ENCODE peak calls at places on chromosome 12, in four cellular contexts. C is fibroblast of mammary gland, B is tibial artery, H is heart left ventricle. E is an unnamed sample.

GRCh38 chr12:85866929-85867776 is 6.9 kb upstream of the NTS start:
- DNase-seq in H (no peak), B (no peak), C (peak; percentile 72), E (no peak)

GRCh38 chr12:54549774-54550451 is 512 bp downstream of the PDE1B start:
- DNase-seq in H (no peak), B (no peak), C (peak; percentile 40), E (no peak)

GRCh38 chr12:109477185-109477962 is at the start of the genes KCTD10 and UBE3B:
- DNase-seq in C (peak; percentile 88), H (peak; percentile 93), B (peak; percentile 92), E (peak; percentile 89)

GRCh38 chr12:89918172-89918880 is 209.7 kb upstream of the ATP2B1 start:
- DNase-seq in C (no peak), H (no peak), B (no peak), E (no peak)

GRCh38 chr12:54160050-54160449 is 28.7 kb downstream of the SMUG1 start:
- DNase-seq in C (no peak), H (no peak), B (no peak), E (no peak)

GRCh38 chr12:39145175-39145999 is 240.0 kb upstream of the CPNE8 start:
- DNase-seq in C (peak; percentile 26), H (peak; percentile 43), B (no peak), E (peak; percentile 71)

GRCh38 chr12:19439059-19440018 is at the start of gene AEBP2:
- DNase-seq in H (peak; percentile 97), C (peak; percentile 92), B (peak; percentile 97), E (peak; percentile 86)

GRCh38 chr12:129959889-129960288 is 56.1 kb upstream of the TMEM132D start:
- DNase-seq in B (no peak), H (no peak), C (no peak), E (no peak)

GRCh38 chr12:121189887-121190155 is 20.1 kb upstream of the P2RX4 start:
- DNase-seq in H (no peak), B (no peak), C (no peak), E (no peak)

GRCh38 chr12:121424632-121424992 is 24.7 kb downstream of the RNF34 start:
- DNase-seq in C (no peak), H (no peak), B (no peak), E (no peak)

GRCh38 chr12:123519151-123520001 is 14.1 kb downstream of the RILPL1 start:
- DNase-seq in B (peak; percentile 77), C (peak; percentile 35), H (peak; percentile 86), E (no peak)

GRCh38 chr12:75437564-75437963 is 43.0 kb upstream of the GLIPR1 start:
- DNase-seq in B (no peak), H (no peak), C (peak; percentile 54), E (no peak)

GRCh38 chr12:42124764-42125371 is 19.8 kb downstream of the GXYLT1 start:
- DNase-seq in C (no peak), B (no peak), H (no peak), E (no peak)

GRCh38 chr12:2773199-2773875 is 21.4 kb upstream of the FKBP4 start:
- DNase-seq in H (no peak), C (no peak), B (no peak), E (no peak)

GRCh38 chr12:1929241-1929984 is 11.0 kb upstream of the CACNA2D4 start:
- DNase-seq in C (no peak), B (peak; percentile 44), H (no peak), E (peak; percentile 17)

GRCh38 chr12:4445156-4446020 is at the start of gene FGF6:
- DNase-seq in B (no peak), C (no peak), H (no peak), E (no peak)

GRCh38 chr12:119036878-119037493 is 55.6 kb downstream of the SRRM4 start:
- DNase-seq in C (peak; percentile 14), B (no peak), H (no peak), E (no peak)
- TF ChIP-seq CTCF in C (peak; percentile 41), B (peak; percentile 19), H (peak; percentile 52), E (peak; percentile 87)

GRCh38 chr12:96132819-96133218 is 61.4 kb upstream of the ELK3 start:
- DNase-seq in C (no peak), H (no peak), B (no peak), E (no peak)
- TF ChIP-seq CTCF in C (no peak), H (no peak), B (no peak), E (no peak)

GRCh38 chr12:111828338-111828979 is 13.6 kb upstream of the MAPKAPK5 start:
- DNase-seq in B (no peak), C (no peak), H (no peak), E (no peak)
- TF ChIP-seq CTCF in B (no peak), C (no peak), H (no peak), E (no peak)

GRCh38 chr12:77996670-77997069 is 166.0 kb downstream of the NAV3 start:
- DNase-seq in H (no peak), C (no peak), B (no peak), E (no peak)
- TF ChIP-seq CTCF in H (no peak), C (no peak), B (no peak), E (no peak)

DNA sequence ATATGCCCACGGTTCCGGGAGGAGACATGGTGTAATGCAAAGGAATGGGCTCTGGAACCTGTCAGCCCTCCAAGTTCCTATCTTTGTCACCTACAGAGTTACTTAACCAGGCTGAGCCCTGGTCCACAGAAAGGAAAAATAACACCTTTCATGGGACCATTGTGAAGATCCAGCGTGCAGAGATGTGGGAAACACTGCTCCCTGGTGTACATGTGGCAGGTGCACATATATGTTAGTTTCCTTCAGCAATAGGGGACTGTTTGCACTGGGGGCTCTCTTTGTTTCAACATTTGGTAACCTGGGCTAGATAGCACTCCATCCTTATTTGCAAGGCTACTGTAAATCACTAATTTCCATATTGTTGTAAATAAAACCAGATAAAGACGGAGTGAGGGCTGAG is 72.3 kb downstream of the ANO2 start:
- DNase-seq in C (no peak), B (no peak), H (no peak), E (no peak)
- TF ChIP-seq CTCF in C (no peak), B (no peak), H (no peak), E (no peak)

DNA sequence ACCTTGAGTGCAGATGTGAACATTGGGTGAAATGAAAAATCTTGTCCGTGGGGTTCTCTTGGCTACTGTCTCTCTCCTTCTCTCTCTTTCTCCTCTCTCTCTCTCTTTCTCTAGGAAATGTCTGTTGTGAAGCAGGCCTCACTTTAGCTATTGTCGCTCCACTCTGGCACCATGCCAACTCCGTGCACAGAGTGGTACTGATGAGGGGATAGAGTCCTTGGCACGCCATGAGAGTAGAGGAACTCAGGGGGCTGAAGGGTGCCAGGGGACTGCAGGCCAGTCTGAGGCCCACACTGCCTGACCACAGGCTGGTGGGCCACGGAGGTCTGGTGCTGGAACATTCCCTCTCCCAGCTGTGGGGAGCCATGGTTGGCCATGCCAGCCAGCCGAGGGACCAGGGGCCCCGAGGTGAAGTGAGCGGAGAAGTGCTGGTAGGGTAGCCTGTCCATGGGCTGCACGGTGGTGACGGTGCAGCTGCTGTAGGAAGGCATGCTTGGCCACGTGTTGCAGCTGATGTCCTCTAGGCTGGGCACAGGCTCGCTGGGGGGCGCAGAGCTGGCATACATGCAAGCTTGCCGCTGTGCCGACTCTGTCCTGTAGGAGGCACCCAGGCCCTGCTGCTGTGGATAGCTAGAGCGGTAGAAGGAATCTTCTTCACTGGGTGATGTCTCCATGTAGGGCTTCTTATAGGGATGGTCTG is 50.4 kb downstream of the TBX5 start:
- DNase-seq in B (no peak), H (peak; percentile 69), C (no peak), E (no peak)
- TF ChIP-seq CTCF in B (no peak), H (peak; percentile 44), C (no peak), E (peak; percentile 17)

GRCh38 chr12:57759360-57759980 is 4.6 kb downstream of the MARCHF9 start:
- DNase-seq in H (no peak), C (no peak), B (no peak), E (no peak)
- TF ChIP-seq CTCF in H (peak; percentile 25), C (peak; percentile 44), B (no peak), E (no peak)

DNA sequence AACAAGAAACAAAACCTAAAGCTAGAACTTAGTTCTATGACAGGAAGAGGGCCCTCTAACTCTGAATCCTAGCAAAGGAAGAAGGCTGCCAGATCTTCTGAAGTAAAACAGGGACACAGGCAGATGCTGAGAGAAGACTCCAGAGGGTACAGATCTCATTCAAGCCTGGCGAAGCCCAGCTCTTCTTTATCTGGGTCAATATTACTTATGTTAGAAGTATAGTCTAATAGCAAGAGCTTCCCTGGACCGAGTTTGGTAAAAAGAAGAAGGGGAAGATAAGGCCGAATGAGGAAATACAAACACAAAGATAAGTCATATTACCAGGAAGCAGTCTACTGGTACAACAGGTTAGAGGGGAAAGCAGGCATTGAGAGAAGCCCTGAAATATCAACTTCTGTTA is 79.9 kb upstream of the CCDC91 start:
- DNase-seq in H (no peak), C (no peak), B (no peak), E (no peak)
- TF ChIP-seq CTCF in H (no peak), C (no peak), B (no peak), E (no peak)

GRCh38 chr12:92145731-92146496 is at the start of gene BTG1:
- DNase-seq in B (peak; percentile 100), C (peak; percentile 100), H (peak; percentile 99), E (peak; percentile 98)
- TF ChIP-seq CTCF in B (peak; percentile 18), C (no peak), H (no peak), E (no peak)

DNA sequence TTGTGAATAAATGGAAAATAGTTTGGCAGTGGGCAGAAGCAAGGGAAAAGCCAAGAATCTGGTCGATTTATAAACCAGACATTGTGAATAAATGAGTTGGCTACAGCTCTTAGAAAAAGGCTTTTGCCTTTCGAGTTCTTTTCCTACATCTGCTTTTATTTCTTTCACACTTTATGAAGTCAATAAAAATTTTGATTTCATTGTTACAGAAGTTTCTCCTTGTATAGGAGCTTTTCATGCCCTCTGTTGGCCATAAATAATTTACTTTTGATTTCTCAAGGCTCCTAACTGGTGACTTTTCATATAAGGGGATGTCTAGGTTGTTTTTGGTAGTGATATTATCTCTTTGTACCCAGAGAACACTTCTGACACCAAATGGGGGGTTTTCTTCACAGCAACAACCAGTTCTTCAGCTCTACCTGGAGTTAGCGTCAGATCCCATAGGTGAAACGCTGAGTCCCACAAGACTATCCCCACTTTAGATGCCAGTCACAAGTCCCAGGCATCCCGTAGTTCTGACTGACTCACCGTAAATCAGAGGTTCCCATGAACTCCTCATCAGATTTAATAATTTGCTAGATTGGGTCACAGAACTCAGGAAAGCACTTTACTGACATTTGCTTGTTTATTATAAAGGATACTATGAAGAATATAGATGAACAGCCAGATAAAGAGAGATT is 136.4 kb upstream of the DNM1L start:
- DNase-seq in B (no peak), C (no peak), H (no peak), E (no peak)
- TF ChIP-seq CTCF in B (no peak), C (peak; percentile 2), H (no peak), E (no peak)

E was measured in mesothelial cell of epicardium.